ENCODE peak calls at places on chromosome 2, in six cellular contexts. F, B, E, S, H and P are unnamed samples.

GRCh38 chr2:8242734-8243133 is 439.1 kb upstream of the ID2 start:
- DNase-seq in H (peak; percentile 1), F (no peak), B (peak; percentile 12), E (no peak), S (no peak), P (no peak)

GRCh38 chr2:236964291-236964690 is 121.4 kb upstream of the COPS8 start:
- DNase-seq in B (peak; percentile 39), F (no peak), E (no peak), H (peak; percentile 12), S (peak; percentile 64), P (no peak)

GRCh38 chr2:212147921-212148513 is 390.6 kb downstream of the ERBB4 start:
- DNase-seq in F (no peak), B (peak; percentile 73), E (peak; percentile 50), H (no peak), S (no peak), P (no peak)

GRCh38 chr2:204019572-204020501 is 83.3 kb downstream of the ICOS start:
- DNase-seq in H (no peak), E (no peak), S (no peak), F (no peak), B (peak; percentile 35), P (no peak)

GRCh38 chr2:41896186-41896846 is 151.5 kb upstream of the PKDCC start:
- DNase-seq in E (no peak), F (no peak), B (no peak), H (no peak), S (no peak), P (no peak)

GRCh38 chr2:142937347-142937746 is 59.9 kb downstream of the KYNU start:
- DNase-seq in F (no peak), B (no peak), E (no peak), S (no peak), H (no peak), P (no peak)

GRCh38 chr2:182318466-182319309 is 108.1 kb downstream of the PDE1A start:
- DNase-seq in F (no peak), S (no peak), B (peak; percentile 27), H (no peak), E (no peak), P (no peak)

GRCh38 chr2:72859831-72860262 is 27.4 kb upstream of the SPR start:
- DNase-seq in S (no peak), F (no peak), H (peak; percentile 93), B (peak; percentile 81), E (peak; percentile 47), P (peak; percentile 67)

GRCh38 chr2:160574472-160575140 is 81.0 kb upstream of the RBMS1 start:
- DNase-seq in H (no peak), B (peak; percentile 79), S (no peak), F (no peak), E (no peak), P (no peak)

GRCh38 chr2:101387151-101387807 is at the start of gene CREG2:
- DNase-seq in E (peak; percentile 37), S (peak; percentile 24), F (peak; percentile 77), B (peak; percentile 83), H (peak; percentile 89), P (peak; percentile 55)

GRCh38 chr2:12554235-12555011 is 162.3 kb upstream of the TRIB2 start:
- DNase-seq in F (no peak), H (no peak), B (no peak), E (no peak), S (no peak), P (no peak)

GRCh38 chr2:121131375-121131774 is 153.6 kb downstream of the TFCP2L1 start:
- DNase-seq in F (no peak), S (no peak), H (no peak), B (no peak), E (no peak), P (no peak)

GRCh38 chr2:43605851-43606250 is 10.0 kb upstream of the THADA start:
- DNase-seq in S (no peak), F (no peak), B (no peak), H (no peak), E (no peak), P (no peak)

GRCh38 chr2:15941970-15942710 is 1.8 kb downstream of the MYCN start:
- DNase-seq in E (no peak), B (peak; percentile 7), F (no peak), S (no peak), H (peak; percentile 79), P (no peak)

GRCh38 chr2:48749820-48750739 is 5.4 kb downstream of the LHCGR start:
- DNase-seq in S (no peak), E (no peak), B (no peak), F (no peak), H (no peak), P (no peak)
- H3K4me1 ChIP-seq in S (no peaks in the 10 kb centered on the region), E (peaks cover 18% of the 10 kb centered on the region), B (peaks cover 7% of the 10 kb centered on the region), F (no peaks in the 10 kb centered on the region), H (peaks cover 8% of the 10 kb centered on the region), P (peaks cover 4% of the 10 kb centered on the region)

GRCh38 chr2:222290691-222291484 is 7.9 kb downstream of the PAX3 start:
- DNase-seq in H (peak; percentile 93), F (no peak), E (peak; percentile 72), B (peak; percentile 80), S (no peak), P (peak; percentile 87)

GRCh38 chr2:222292738-222293134 is 6.1 kb downstream of the PAX3 start:
- DNase-seq in B (no peak), S (no peak), F (no peak), H (peak; percentile 46), E (no peak), P (no peak)

GRCh38 chr2:222290371-222290690 is 8.5 kb downstream of the PAX3 start:
- DNase-seq in E (no peak), F (no peak), B (no peak), S (no peak), H (peak; percentile 57), P (no peak)

GRCh38 chr2:222292113-222292737 is 6.6 kb downstream of the PAX3 start:
- DNase-seq in E (peak; percentile 30), F (no peak), B (no peak), H (peak; percentile 61), S (no peak), P (no peak)

GRCh38 chr2:222291485-222291841 is 7.3 kb downstream of the PAX3 start:
- DNase-seq in B (no peak), H (no peak), E (no peak), F (no peak), S (no peak), P (no peak)
- H3K4me1 ChIP-seq in B (no peaks in the 10 kb centered on the region), H (peaks cover 5% of the 10 kb centered on the region), E (peaks cover 21% of the 10 kb centered on the region), F (peaks cover 23% of the 10 kb centered on the region), S (no peaks in the 10 kb centered on the region), P (peaks cover 7% of the 10 kb centered on the region)

GRCh38 chr2:47872941-47873340 is 33.4 kb downstream of the FBXO11 start:
- DNase-seq in F (no peak), E (no peak), H (no peak), B (no peak), S (no peak), P (no peak)

GRCh38 chr2:47867205-47867604 is 39.1 kb downstream of the FBXO11 start:
- DNase-seq in S (peak; percentile 25), E (no peak), H (no peak), F (no peak), B (peak; percentile 52), P (no peak)

GRCh38 chr2:47870668-47871540 is 35.4 kb downstream of the FBXO11 start:
- DNase-seq in H (no peak), E (no peak), S (no peak), F (no peak), B (no peak), P (no peak)

GRCh38 chr2:47868611-47869352 is 37.5 kb downstream of the FBXO11 start:
- DNase-seq in H (no peak), S (no peak), E (no peak), B (no peak), F (no peak), P (no peak)

GRCh38 chr2:47869859-47870258 is 36.4 kb downstream of the FBXO11 start:
- DNase-seq in F (no peak), E (peak; percentile 59), H (no peak), S (no peak), B (no peak), P (peak; percentile 49)
- H3K4me1 ChIP-seq in F (peaks cover 75% of the 10 kb centered on the region), E (peaks cover 26% of the 10 kb centered on the region), H (peaks cover 4% of the 10 kb centered on the region), S (no peaks in the 10 kb centered on the region), B (peaks cover 39% of the 10 kb centered on the region), P (no peaks in the 10 kb centered on the region)

GRCh38 chr2:119838179-119838578 is 78.5 kb downstream of the PTPN4 start:
- DNase-seq in B (no peak), E (no peak), S (no peak), H (no peak), F (no peak), P (no peak)
- H3K4me1 ChIP-seq in B (peaks cover 7% of the 10 kb centered on the region), E (no peaks in the 10 kb centered on the region), S (no peaks in the 10 kb centered on the region), H (no peaks in the 10 kb centered on the region), F (peaks cover 4% of the 10 kb centered on the region), P (no peaks in the 10 kb centered on the region)

GRCh38 chr2:152505495-152505906 is 170.5 kb downstream of the FMNL2 start:
- DNase-seq in F (peak; percentile 62), E (no peak), S (peak; percentile 46), H (no peak), B (no peak), P (no peak)
- H3K4me1 ChIP-seq in F (peaks cover 11% of the 10 kb centered on the region), E (peaks cover 12% of the 10 kb centered on the region), S (no peaks in the 10 kb centered on the region), H (no peaks in the 10 kb centered on the region), B (peaks cover 36% of the 10 kb centered on the region), P (no peaks in the 10 kb centered on the region)

GRCh38 chr2:10125842-10126596 is 3.5 kb downstream of the RRM2 start:
- DNase-seq in H (no peak), E (no peak), F (no peak), B (no peak), S (no peak), P (no peak)
- H3K4me1 ChIP-seq in H (peaks cover 4% of the 10 kb centered on the region), E (peaks cover 31% of the 10 kb centered on the region), F (peaks cover 35% of the 10 kb centered on the region), B (peaks cover 37% of the 10 kb centered on the region), S (no peaks in the 10 kb centered on the region), P (no peaks in the 10 kb centered on the region)

GRCh38 chr2:3205845-3206244 is 171.8 kb downstream of the EIPR1 start:
- DNase-seq in F (no peak), E (no peak), H (no peak), B (no peak), S (no peak), P (no peak)
- H3K4me1 ChIP-seq in F (no peaks in the 10 kb centered on the region), E (no peaks in the 10 kb centered on the region), H (no peaks in the 10 kb centered on the region), B (no peaks in the 10 kb centered on the region), S (no peaks in the 10 kb centered on the region), P (peaks cover 3% of the 10 kb centered on the region)

GRCh38 chr2:47070155-47070919 is 84.8 kb downstream of the STPG4 start:
- DNase-seq in E (no peak), H (peak; percentile 72), F (peak; percentile 43), B (no peak), S (no peak), P (no peak)
- H3K4me1 ChIP-seq in E (peaks cover 18% of the 10 kb centered on the region), H (peaks cover 8% of the 10 kb centered on the region), F (peaks cover 96% of the 10 kb centered on the region), B (peaks cover 65% of the 10 kb centered on the region), S (peaks cover 18% of the 10 kb centered on the region), P (peaks cover 22% of the 10 kb centered on the region)

DNA sequence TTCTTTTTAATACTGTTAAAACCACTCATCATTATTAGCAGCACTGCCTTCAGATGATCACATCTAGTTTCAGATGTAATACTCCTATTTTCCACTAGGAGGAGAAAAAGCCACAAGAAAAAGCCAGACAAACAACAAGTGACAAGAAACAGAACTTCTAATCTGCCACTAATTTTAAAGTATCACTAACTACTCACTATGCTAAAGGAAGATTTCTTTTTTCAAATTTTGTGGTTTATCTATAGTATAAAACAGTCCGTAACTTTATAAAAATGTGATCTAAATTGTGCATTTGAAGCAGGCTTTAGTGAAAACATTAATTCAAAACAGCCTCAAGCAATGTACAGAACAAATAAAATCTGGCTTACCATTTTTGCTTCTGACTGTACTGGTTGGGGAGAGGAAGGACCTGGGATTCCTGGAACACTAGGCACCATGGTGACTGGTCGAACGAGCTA is 56.8 kb downstream of the ATF2 start:
- DNase-seq in E (peak; percentile 72), F (no peak), H (no peak), B (peak; percentile 78), S (no peak), P (peak; percentile 8)
- H3K4me1 ChIP-seq in E (no peaks in the 10 kb centered on the region), F (no peaks in the 10 kb centered on the region), H (no peaks in the 10 kb centered on the region), B (no peaks in the 10 kb centered on the region), S (no peaks in the 10 kb centered on the region), P (no peaks in the 10 kb centered on the region)

GRCh38 chr2:232310189-232310588 is 68.4 kb upstream of the ALPP start:
- DNase-seq in E (no peak), B (no peak), F (no peak), S (no peak), H (no peak), P (no peak)
- H3K4me1 ChIP-seq in E (no peaks in the 10 kb centered on the region), B (no peaks in the 10 kb centered on the region), F (peaks cover 14% of the 10 kb centered on the region), S (no peaks in the 10 kb centered on the region), H (no peaks in the 10 kb centered on the region), P (no peaks in the 10 kb centered on the region)